ENCODE peak calls at places on chromosomes 6 and 20, in five cellular contexts. R is GM12891, T is transverse colon, I is GM12878, O is breast epithelium. F is an unnamed sample.

GRCh38 chr6:109672827-109673226 is 18.2 kb downstream of the AK9 start:
- DNase-seq in R (no peak), I (no peak), T (no peak), O (no peak), F (no peak)

GRCh38 chr20:61371501-61372150 is 119.6 kb downstream of the CDH4 start:
- DNase-seq in I (no peak), T (no peak), O (no peak), R (no peak), F (no peak)

GRCh38 chr20:8870652-8871051 is 198.2 kb upstream of the PLCB4 start:
- DNase-seq in T (no peak), O (no peak), I (no peak), R (no peak), F (no peak)

GRCh38 chr6:116373940-116374339 is 3.2 kb downstream of the DSE start:
- DNase-seq in T (no peak), I (no peak), O (no peak), R (no peak), F (no peak)

GRCh38 chr20:4161447-4162251 is 146.3 kb upstream of the RNF24 start:
- DNase-seq in T (peak; percentile 83), O (peak; percentile 62), I (peak; percentile 19), R (no peak), F (no peak)

GRCh38 chr20:36550797-36551299 is 9.5 kb downstream of the MYL9 start:
- DNase-seq in R (no peak), I (no peak), O (no peak), T (no peak), F (no peak)

GRCh38 chr6:145475794-145476396 is 259.4 kb downstream of the EPM2A start:
- DNase-seq in I (no peak), R (no peak), O (no peak), T (no peak), F (no peak)

GRCh38 chr6:72959821-72960220 is 265.5 kb downstream of the KHDC1L start:
- DNase-seq in R (no peak), O (no peak), T (no peak), I (no peak), F (no peak)

GRCh38 chr20:63622096-63622495 is 4.8 kb downstream of the GMEB2 start:
- DNase-seq in R (no peak), I (no peak), O (no peak), T (no peak), F (no peak)

GRCh38 chr6:73109659-73110058 is 115.6 kb downstream of the KHDC1L start:
- DNase-seq in O (no peak), T (no peak), I (no peak), R (no peak), F (no peak)

GRCh38 chr20:50027611-50028105 is 44.9 kb downstream of the SNAI1 start:
- DNase-seq in I (no peak), O (peak; percentile 77), R (no peak), T (peak; percentile 25), F (no peak)

GRCh38 chr6:151004415-151005024 is 139.0 kb downstream of the MTHFD1L start:
- DNase-seq in O (no peak), R (no peak), I (no peak), T (no peak), F (no peak)

GRCh38 chr6:11144393-11144829 is 32.9 kb upstream of the ERVFRD-1 start:
- DNase-seq in I (peak; percentile 49), T (peak; percentile 81), R (peak; percentile 52), O (peak; percentile 72), F (peak; percentile 54)

GRCh38 chr6:101537917-101538316 is 144.4 kb downstream of the GRIK2 start:
- DNase-seq in O (no peak), R (no peak), I (no peak), T (no peak), F (no peak)

GRCh38 chr20:56345911-56346310 is 12.9 kb upstream of the FAM210B start:
- DNase-seq in T (no peak), I (no peak), R (no peak), O (no peak), F (no peak)

GRCh38 chr6:22821664-22822320 is 252.4 kb downstream of the HDGFL1 start:
- DNase-seq in O (no peak), I (no peak), R (no peak), T (no peak), F (no peak)

GRCh38 chr6:145313041-145313855 is 422.1 kb downstream of the EPM2A start:
- DNase-seq in I (no peak), O (no peak), T (no peak), R (no peak), F (no peak)

GRCh38 chr20:32971703-32972161 is 32.5 kb downstream of the SUN5 start:
- DNase-seq in I (peak; percentile 20), R (no peak), T (no peak), O (no peak), F (no peak)

GRCh38 chr6:70312165-70312564 is 9.3 kb upstream of the COL9A1 start:
- DNase-seq in O (no peak), I (peak; percentile 8), T (no peak), R (no peak), F (no peak)

GRCh38 chr6:13711384-13711725 is 280 bp downstream of the RANBP9 start:
- DNase-seq in T (no peak), O (no peak), I (no peak), R (no peak), F (no peak)

GRCh38 chr6:28985396-28986164 is 19.5 kb downstream of the ZNF311 start:
- DNase-seq in O (peak; percentile 84), T (peak; percentile 86), R (no peak), I (no peak), F (no peak)

GRCh38 chr6:156538875-156539660 is 238.1 kb upstream of the ARID1B start:
- DNase-seq in O (no peak), I (no peak), R (no peak), T (no peak), F (no peak)

GRCh38 chr6:46052479-46052878 is 36.8 kb upstream of the CLIC5 start:
- DNase-seq in R (no peak), T (no peak), I (no peak), O (no peak), F (no peak)

GRCh38 chr6:78611886-78612480 is 255.4 kb upstream of the IRAK1BP1 start:
- DNase-seq in R (no peak), O (no peak), T (no peak), I (no peak), F (no peak)

DNA sequence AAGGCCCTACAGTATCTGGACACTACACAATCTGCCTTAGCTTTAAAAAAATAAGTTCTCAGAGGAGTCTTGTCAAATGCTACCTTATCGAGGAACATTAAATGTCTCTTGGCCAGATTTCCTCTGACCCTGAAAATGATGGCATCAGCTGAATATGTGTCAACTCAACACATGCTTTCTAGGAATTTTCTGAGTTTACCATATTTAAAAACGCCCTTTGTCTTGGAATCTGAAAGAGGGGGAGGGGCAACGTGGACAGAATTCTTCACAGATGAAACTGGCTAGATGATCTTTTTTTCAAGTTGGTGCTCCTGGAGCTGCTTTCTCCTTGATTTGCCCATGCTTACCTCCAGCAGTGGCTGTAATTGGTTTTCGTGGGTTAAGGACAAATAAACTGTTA is 5.1 kb downstream of the SOX4 start:
- DNase-seq in R (no peak), I (no peak), O (no peak), T (no peak), F (no peak)
- TF ChIP-seq POLR2AphosphoS5 in R (no peak), I (no peak), O (no peak), T (no peak), F (no peak)

DNA sequence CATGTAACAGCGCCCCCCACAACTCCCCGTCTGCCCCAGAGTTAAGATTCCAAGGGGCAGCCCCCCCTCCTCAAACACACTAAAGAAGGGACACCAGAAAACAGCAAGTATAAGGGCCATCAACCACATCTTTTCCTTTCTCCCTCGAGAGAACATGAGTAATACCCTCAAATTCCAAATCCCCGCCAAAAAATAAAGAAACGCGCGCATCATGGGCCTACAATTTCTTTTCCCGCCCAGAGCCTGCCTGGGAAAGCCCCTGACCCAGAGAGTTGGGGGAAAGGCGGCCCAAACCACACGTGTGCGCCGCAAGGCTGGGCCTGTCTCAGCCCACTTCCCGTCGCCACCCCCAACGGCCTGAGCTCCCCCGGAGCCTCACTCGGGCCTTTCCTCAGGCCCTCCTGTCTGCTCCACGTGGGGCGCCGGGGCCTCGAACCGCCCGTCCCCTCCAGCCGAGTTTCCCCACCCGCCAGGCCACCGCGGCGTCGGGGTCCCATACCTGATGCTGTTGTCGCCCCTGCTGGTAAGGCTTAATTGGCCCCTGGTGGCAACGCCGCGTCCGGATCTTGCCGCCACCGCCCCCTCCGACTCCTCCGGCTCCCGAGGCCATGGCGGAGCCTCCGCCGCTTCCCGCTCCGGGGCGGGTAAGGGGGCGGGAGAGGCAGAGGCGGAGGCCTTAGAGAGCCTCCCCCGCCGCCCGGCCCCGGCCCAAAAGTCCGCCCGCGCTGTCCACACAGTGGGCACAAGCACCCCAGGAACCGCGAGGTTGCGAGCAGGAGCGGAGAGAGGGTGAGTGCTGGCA is 746 bp downstream of the NUP153 start:
- DNase-seq in T (peak; percentile 75), R (peak; percentile 71), O (peak; percentile 55), I (no peak), F (peak; percentile 75)
- TF ChIP-seq POLR2A in T (no peak), R (peak; percentile 72), O (no peak), I (peak; percentile 80), F (peak; percentile 77)

DNA sequence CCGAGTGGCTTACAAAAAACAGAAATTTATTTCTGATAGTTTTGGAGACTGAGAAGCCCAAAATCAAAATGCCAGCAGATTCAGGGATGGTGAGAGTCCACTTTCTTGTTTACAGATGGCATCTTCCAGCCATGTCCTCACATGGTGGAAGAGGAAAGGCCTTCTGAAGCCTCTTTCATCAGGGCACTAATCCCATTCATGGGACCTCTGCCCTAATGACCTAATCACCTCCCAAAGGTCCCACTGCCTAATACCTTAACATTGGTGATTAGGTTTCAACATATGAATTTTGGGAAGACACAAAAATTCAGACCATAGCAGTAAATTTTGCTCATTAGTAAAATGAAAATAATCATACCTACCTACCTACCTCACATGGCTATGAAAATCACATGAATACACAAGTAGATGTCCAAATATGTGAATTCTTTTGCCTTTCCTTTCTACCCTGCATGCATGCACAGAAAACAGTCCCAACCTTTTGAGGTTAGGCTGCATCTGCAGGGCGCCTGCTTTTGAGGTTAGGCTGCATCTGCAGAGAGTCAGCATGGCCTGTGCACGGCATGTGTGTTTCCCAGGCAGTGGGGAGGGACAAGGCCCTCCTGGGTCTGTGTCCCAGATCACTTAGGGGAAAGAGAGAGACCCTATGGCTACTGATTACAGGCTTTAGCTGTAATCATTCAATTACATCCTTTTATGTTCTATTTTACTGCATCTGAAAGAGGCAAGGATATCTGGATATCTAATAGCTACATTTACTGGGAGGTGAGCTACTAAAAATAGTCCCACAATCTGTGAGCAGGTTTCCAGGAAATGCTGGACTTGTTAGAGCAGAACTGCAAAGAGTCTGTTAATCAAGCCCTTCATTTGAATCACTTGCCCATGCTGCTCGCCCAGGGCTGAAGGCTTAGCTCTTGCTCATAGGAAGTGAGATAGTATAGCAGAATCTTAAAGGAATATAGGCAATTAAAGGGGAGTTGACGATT is 497.7 kb upstream of the MARCKS start:
- DNase-seq in O (no peak), R (no peak), T (no peak), I (no peak), F (no peak)
- TF ChIP-seq POLR2AphosphoS5 in O (no peak), R (no peak), T (no peak), I (no peak), F (no peak)

GRCh38 chr6:26243132-26243531 is 121.9 kb upstream of the BTN3A2 start:
- DNase-seq in T (peak; percentile 76), R (no peak), O (no peak), I (no peak), F (no peak)

GRCh38 chr6:26235240-26235730 is 129.7 kb upstream of the BTN3A2 start:
- DNase-seq in T (no peak), I (no peak), R (no peak), O (no peak), F (no peak)

GRCh38 chr6:26240981-26241770 is 123.8 kb upstream of the BTN3A2 start:
- DNase-seq in O (no peak), R (no peak), T (no peak), I (no peak), F (no peak)

GRCh38 chr6:26243742-26244141 is 121.3 kb upstream of the BTN3A2 start:
- DNase-seq in R (no peak), I (no peak), O (no peak), T (peak; percentile 83), F (no peak)

GRCh38 chr6:26240157-26240980 is 124.6 kb upstream of the BTN3A2 start:
- DNase-seq in O (peak; percentile 62), R (no peak), T (peak; percentile 50), I (peak; percentile 89), F (no peak)
- TF ChIP-seq POLR2A in O (peak; percentile 48), R (peak; percentile 94), T (peak; percentile 92), I (peak; percentile 96), F (peak; percentile 91)

F was measured in GM12892.